ENCODE peak calls at places on chromosomes 2 and 18, in six cellular contexts. T, B, W, Y, H and U are unnamed samples.

GRCh38 chr2:216344206-216344957 is 27.9 kb downstream of the MARCHF4 start:
- DNase-seq in T (no peak), B (no peak), W (no peak), Y (no peak), H (no peak), U (no peak)

GRCh38 chr2:240341064-240341463 is 94.4 kb upstream of the GPC1 start:
- DNase-seq in T (no peak), B (no peak), W (no peak), Y (no peak), H (no peak), U (no peak)

GRCh38 chr2:98552499-98553179 is 55.7 kb downstream of the COA5 start:
- DNase-seq in T (no peak), B (no peak), W (no peak), Y (no peak), H (no peak), U (no peak)

GRCh38 chr2:238336151-238336550 is 15.8 kb downstream of the TRAF3IP1 start:
- DNase-seq in T (no peak), B (no peak), W (no peak), Y (no peak), H (no peak), U (no peak)

GRCh38 chr2:180205616-180206271 is 198.6 kb upstream of the CWC22 start:
- DNase-seq in T (no peak), B (no peak), W (no peak), Y (no peak), H (no peak), U (no peak)

GRCh38 chr2:71575966-71576365 is 122.6 kb downstream of the DYSF start:
- DNase-seq in T (no peak), B (no peak), W (no peak), Y (peak; percentile 88), H (no peak), U (no peak)

GRCh38 chr2:175180701-175181103 is 808 bp downstream of the ATP5MC3 start:
- DNase-seq in T (peak; percentile 24), B (no peak), W (no peak), Y (peak; percentile 42), H (no peak), U (no peak)

GRCh38 chr18:10530852-10531251 is 5.0 kb downstream of the NAPG start:
- DNase-seq in T (no peak), B (no peak), W (no peak), Y (no peak), H (no peak), U (no peak)

GRCh38 chr2:12452211-12452610 is 264.5 kb upstream of the TRIB2 start:
- DNase-seq in T (no peak), B (no peak), W (no peak), Y (no peak), H (no peak), U (no peak)

GRCh38 chr2:106708189-106708588 is 177.8 kb downstream of the ST6GAL2 start:
- DNase-seq in T (no peak), B (no peak), W (no peak), Y (no peak), H (no peak), U (no peak)

GRCh38 chr2:96203130-96204028 is 5.2 kb downstream of the STARD7 start:
- DNase-seq in T (no peak), B (no peak), W (no peak), Y (no peak), H (no peak), U (no peak)

GRCh38 chr18:5066380-5066977 is 130.6 kb downstream of the AKAIN1 start:
- DNase-seq in T (no peak), B (no peak), W (no peak), Y (no peak), H (no peak), U (no peak)

GRCh38 chr2:129801575-129801974 is 177.9 kb upstream of the RAB6C start:
- DNase-seq in T (no peak), B (no peak), W (no peak), Y (no peak), H (no peak), U (no peak)

GRCh38 chr2:206113148-206113547 is 27.2 kb upstream of the INO80D start:
- DNase-seq in T (no peak), B (no peak), W (no peak), Y (no peak), H (no peak), U (no peak)

GRCh38 chr18:41665210-41665609 is 289.8 kb upstream of the PIK3C3 start:
- DNase-seq in T (no peak), B (no peak), W (no peak), Y (no peak), H (no peak), U (no peak)

GRCh38 chr2:9693138-9693520 is 62.3 kb upstream of the YWHAQ start:
- DNase-seq in T (no peak), B (no peak), W (no peak), Y (no peak), H (no peak), U (no peak)

GRCh38 chr2:207311316-207312005 is 145.7 kb upstream of the KLF7 start:
- DNase-seq in T (no peak), B (no peak), W (peak; percentile 63), Y (no peak), H (no peak), U (peak; percentile 7)

GRCh38 chr2:210421916-210422315 is 54.6 kb downstream of the LANCL1 start:
- DNase-seq in T (no peak), B (no peak), W (no peak), Y (no peak), H (no peak), U (no peak)

GRCh38 chr18:2979027-2979570 is 33.8 kb downstream of the LPIN2 start:
- DNase-seq in T (no peak), B (no peak), W (no peak), Y (no peak), H (no peak), U (no peak)

GRCh38 chr2:169727065-169727464 is 6.6 kb upstream of the KLHL23 start:
- DNase-seq in T (no peak), B (no peak), W (no peak), Y (no peak), H (no peak), U (no peak)

GRCh38 chr2:128663371-128664050 is 344.8 kb upstream of the HS6ST1 start:
- DNase-seq in T (no peak), B (no peak), W (no peak), Y (no peak), H (no peak), U (no peak)

GRCh38 chr2:196274387-196274809 is 103.0 kb upstream of the STK17B start:
- DNase-seq in T (no peak), B (no peak), W (peak; percentile 42), Y (peak; percentile 70), H (no peak), U (no peak)

GRCh38 chr2:157898591-157898996 is 22.5 kb upstream of the ACVR1 start:
- DNase-seq in T (peak; percentile 64), B (peak; percentile 33), W (no peak), Y (peak; percentile 36), H (no peak), U (peak; percentile 30)

GRCh38 chr18:58662118-58662517 is 9.1 kb upstream of the MALT1 start:
- DNase-seq in T (no peak), B (no peak), W (no peak), Y (no peak), H (no peak), U (no peak)

GRCh38 chr2:166042768-166043390 is 84.9 kb downstream of the SCN1A start:
- DNase-seq in T (no peak), B (no peak), W (no peak), Y (no peak), H (no peak), U (no peak)

GRCh38 chr2:85887566-85888019 is 1.2 kb downstream of the ST3GAL5 start:
- DNase-seq in T (peak; percentile 21), B (peak; percentile 65), W (peak; percentile 85), Y (peak; percentile 92), H (peak; percentile 55), U (peak; percentile 30)

GRCh38 chr2:24652265-24653232 is 140.6 kb downstream of the PTRHD1 start:
- DNase-seq in T (no peak), B (no peak), W (peak; percentile 36), Y (peak; percentile 15), H (no peak), U (no peak)

GRCh38 chr2:74739129-74739528 is 85.1 kb downstream of the SEMA4F start:
- DNase-seq in T (no peak), B (no peak), W (no peak), Y (no peak), H (no peak), U (no peak)

GRCh38 chr2:51000849-51001617 is 30.9 kb downstream of the NRXN1 start:
- DNase-seq in T (no peak), B (no peak), W (no peak), Y (peak; percentile 84), H (no peak), U (no peak)

GRCh38 chr2:81084101-81084500 is 779.5 kb upstream of the LRRTM1 start:
- DNase-seq in T (no peak), B (no peak), W (no peak), Y (no peak), H (no peak), U (no peak)

GRCh38 chr2:121722479-121722878 is 14.2 kb downstream of the NIFK start:
- DNase-seq in T (no peak), B (no peak), W (no peak), Y (peak; percentile 51), H (no peak), U (no peak)

GRCh38 chr2:1869987-1870386 is 125.7 kb upstream of the PXDN start:
- DNase-seq in T (no peak), B (no peak), W (no peak), Y (no peak), H (no peak), U (no peak)

GRCh38 chr2:149534674-149535073 is 52.9 kb downstream of the MMADHC start:
- DNase-seq in T (no peak), B (no peak), W (no peak), Y (no peak), H (no peak), U (no peak)

GRCh38 chr2:165675551-165675968 is 118.5 kb downstream of the GALNT3 start:
- DNase-seq in T (no peak), B (no peak), W (no peak), Y (no peak), H (no peak), U (no peak)

GRCh38 chr2:133844214-133844892 is 276.1 kb upstream of the NCKAP5 start:
- DNase-seq in T (peak; percentile 22), B (peak; percentile 43), W (peak; percentile 74), Y (peak; percentile 77), H (peak; percentile 59), U (peak; percentile 49)

GRCh38 chr2:20465716-20466391 is 19.0 kb downstream of the RHOB start:
- DNase-seq in T (no peak), B (no peak), W (no peak), Y (peak; percentile 40), H (no peak), U (peak; percentile 25)

GRCh38 chr2:38540580-38541290 is 62.0 kb downstream of the HNRNPLL start:
- DNase-seq in T (no peak), B (no peak), W (no peak), Y (no peak), H (no peak), U (no peak)

GRCh38 chr2:56743807-56744206 is 560.0 kb downstream of the CCDC85A start:
- DNase-seq in T (no peak), B (no peak), W (no peak), Y (no peak), H (no peak), U (no peak)